ENCODE peak calls at places on chromosomes 16 and 17, in nine cellular contexts. One of them, this sample, is unnamed.

GRCh38 chr16:24917236-24917635 is 71.5 kb downstream of the SLC5A11 start:
- DNase-seq in aorta: no peak
- DNase-seq in tibial nerve: no peak
- DNase-seq in tibial artery: no peak
- DNase-seq in AG04450: no peak
- DNase-seq in heart left ventricle: no peak
- DNase-seq in cardiac muscle cell: no peak
- DNase-seq in dorsolateral prefrontal cortex: no peak
- DNase-seq in PC-3: no peak
- DNase-seq in this sample: no peak

GRCh38 chr17:42388381-42389134 is at the start of gene STAT3:
- DNase-seq in aorta: peak; percentile 100
- DNase-seq in tibial nerve: peak; percentile 100
- DNase-seq in tibial artery: peak; percentile 100
- DNase-seq in AG04450: peak; percentile 99
- DNase-seq in heart left ventricle: peak; percentile 100
- DNase-seq in cardiac muscle cell: peak; percentile 100
- DNase-seq in dorsolateral prefrontal cortex: peak; percentile 100
- DNase-seq in PC-3: no peak
- DNase-seq in this sample: peak; percentile 100

GRCh38 chr17:63275318-63275967 is 170.7 kb downstream of the CYB561 start:
- DNase-seq in aorta: no peak
- DNase-seq in tibial nerve: no peak
- DNase-seq in tibial artery: no peak
- DNase-seq in AG04450: peak; percentile 81
- DNase-seq in heart left ventricle: no peak
- DNase-seq in cardiac muscle cell: peak; percentile 96
- DNase-seq in dorsolateral prefrontal cortex: no peak
- DNase-seq in PC-3: peak; percentile 99
- DNase-seq in this sample: peak; percentile 82

GRCh38 chr17:33944826-33945225 is 310.3 kb upstream of the CCL2 start:
- DNase-seq in aorta: no peak
- DNase-seq in tibial nerve: no peak
- DNase-seq in tibial artery: no peak
- DNase-seq in AG04450: no peak
- DNase-seq in heart left ventricle: no peak
- DNase-seq in cardiac muscle cell: no peak
- DNase-seq in dorsolateral prefrontal cortex: no peak
- DNase-seq in PC-3: no peak
- DNase-seq in this sample: no peak

GRCh38 chr17:82023447-82024241 is 539 bp downstream of the LRRC45 start:
- DNase-seq in aorta: no peak
- DNase-seq in tibial nerve: no peak
- DNase-seq in tibial artery: no peak
- DNase-seq in AG04450: no peak
- DNase-seq in heart left ventricle: no peak
- DNase-seq in cardiac muscle cell: peak; percentile 26
- DNase-seq in dorsolateral prefrontal cortex: no peak
- DNase-seq in PC-3: no peak
- DNase-seq in this sample: no peak

GRCh38 chr16:58854392-58854791 is 120.3 kb upstream of the GOT2 start:
- DNase-seq in aorta: no peak
- DNase-seq in tibial nerve: no peak
- DNase-seq in tibial artery: no peak
- DNase-seq in AG04450: no peak
- DNase-seq in heart left ventricle: no peak
- DNase-seq in cardiac muscle cell: no peak
- DNase-seq in dorsolateral prefrontal cortex: no peak
- DNase-seq in PC-3: no peak
- DNase-seq in this sample: no peak

GRCh38 chr16:52363082-52363481 is 183.9 kb downstream of the TOX3 start:
- DNase-seq in aorta: no peak
- DNase-seq in tibial nerve: no peak
- DNase-seq in tibial artery: no peak
- DNase-seq in AG04450: no peak
- DNase-seq in heart left ventricle: no peak
- DNase-seq in cardiac muscle cell: no peak
- DNase-seq in dorsolateral prefrontal cortex: no peak
- DNase-seq in PC-3: no peak
- DNase-seq in this sample: no peak

GRCh38 chr17:20955437-20956323 is 87.1 kb downstream of the USP22 start:
- DNase-seq in aorta: no peak
- DNase-seq in tibial nerve: peak; percentile 26
- DNase-seq in tibial artery: no peak
- DNase-seq in AG04450: no peak
- DNase-seq in heart left ventricle: no peak
- DNase-seq in cardiac muscle cell: peak; percentile 64
- DNase-seq in dorsolateral prefrontal cortex: no peak
- DNase-seq in PC-3: peak; percentile 76
- DNase-seq in this sample: peak; percentile 51

GRCh38 chr17:72416054-72416691 is 295.4 kb downstream of the SOX9 start:
- DNase-seq in aorta: no peak
- DNase-seq in tibial nerve: no peak
- DNase-seq in tibial artery: no peak
- DNase-seq in AG04450: no peak
- DNase-seq in heart left ventricle: no peak
- DNase-seq in cardiac muscle cell: peak; percentile 12
- DNase-seq in dorsolateral prefrontal cortex: no peak
- DNase-seq in PC-3: no peak
- DNase-seq in this sample: no peak

DNA sequence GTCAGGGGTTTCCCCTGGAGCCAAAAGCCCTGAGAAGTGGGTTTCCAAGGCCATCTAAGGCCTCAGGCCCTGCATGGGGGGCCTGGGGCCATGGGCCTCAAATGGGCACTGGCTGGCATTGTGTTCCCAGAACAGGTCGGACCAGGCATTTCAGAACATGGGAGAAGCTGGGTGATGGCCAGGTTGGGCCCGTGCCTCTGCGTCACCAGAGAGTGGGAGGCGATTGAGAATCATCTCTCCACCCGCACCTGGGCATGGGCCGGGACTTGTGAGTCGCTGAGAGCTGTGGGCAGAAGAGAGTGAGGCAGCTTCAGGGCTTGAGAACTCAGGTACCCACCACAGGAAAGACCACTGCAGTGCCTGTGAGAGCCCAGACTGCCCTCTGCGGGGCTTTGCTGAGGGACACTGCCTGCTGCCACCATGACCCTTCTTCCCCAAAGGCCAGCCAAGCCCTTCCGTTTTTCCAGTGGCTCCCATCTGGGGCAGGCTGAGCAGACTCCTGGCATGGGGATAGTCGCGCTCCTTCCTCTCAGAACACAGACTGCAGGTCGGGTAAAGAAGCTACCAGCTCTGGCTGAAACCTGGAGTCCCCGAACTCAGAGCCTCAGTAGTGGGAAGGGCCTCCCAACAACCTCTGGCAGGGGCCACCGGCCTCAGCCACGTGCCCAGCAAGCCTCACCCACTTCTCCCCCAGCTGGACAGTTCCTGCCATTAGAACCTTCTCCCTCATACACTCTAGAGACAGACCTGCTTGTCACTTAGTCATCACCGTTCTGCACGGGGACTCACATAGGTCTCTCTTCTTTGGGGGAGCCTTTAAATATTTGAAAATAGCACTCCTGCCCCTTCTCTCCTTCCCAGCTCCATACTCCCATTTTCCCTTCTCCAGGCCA is 1.6 kb downstream of the RAB11FIP4 start:
- DNase-seq in aorta: no peak
- DNase-seq in tibial nerve: no peak
- DNase-seq in tibial artery: peak; percentile 62
- DNase-seq in AG04450: no peak
- DNase-seq in heart left ventricle: no peak
- DNase-seq in cardiac muscle cell: no peak
- DNase-seq in dorsolateral prefrontal cortex: peak; percentile 78
- DNase-seq in PC-3: no peak
- DNase-seq in this sample: no peak
- H3K27me3 ChIP-seq in aorta: no peaks in the 10 kb centered on the region
- H3K27me3 ChIP-seq in tibial nerve: no peaks in the 10 kb centered on the region
- H3K27me3 ChIP-seq in tibial artery: peaks cover 5% of the 10 kb centered on the region
- H3K27me3 ChIP-seq in AG04450: peaks cover 41% of the 10 kb centered on the region
- H3K27me3 ChIP-seq in heart left ventricle: peaks cover 9% of the 10 kb centered on the region
- H3K27me3 ChIP-seq in cardiac muscle cell: peaks cover 45% of the 10 kb centered on the region
- H3K27me3 ChIP-seq in dorsolateral prefrontal cortex: no peaks in the 10 kb centered on the region
- H3K27me3 ChIP-seq in PC-3: no peaks in the 10 kb centered on the region
- H3K27me3 ChIP-seq in this sample: peaks cover 38% of the 10 kb centered on the region

GRCh38 chr16:67165121-67166034 is 833 bp downstream of the HSF4 start:
- DNase-seq in aorta: no peak
- DNase-seq in tibial nerve: no peak
- DNase-seq in tibial artery: no peak
- DNase-seq in AG04450: no peak
- DNase-seq in heart left ventricle: no peak
- DNase-seq in cardiac muscle cell: peak; percentile 32
- DNase-seq in dorsolateral prefrontal cortex: no peak
- DNase-seq in PC-3: no peak
- DNase-seq in this sample: no peak
- H3K4me3 ChIP-seq in aorta: no peak overlapping the region
- H3K4me3 ChIP-seq in tibial nerve: peak overlapping the region; percentile 49
- H3K4me3 ChIP-seq in tibial artery: peak overlapping the region; percentile 51
- H3K4me3 ChIP-seq in AG04450: no peak overlapping the region
- H3K4me3 ChIP-seq in heart left ventricle: peak overlapping the region; percentile 63
- H3K4me3 ChIP-seq in cardiac muscle cell: no peak overlapping the region
- H3K4me3 ChIP-seq in dorsolateral prefrontal cortex: peak overlapping the region; percentile 66
- H3K4me3 ChIP-seq in PC-3: no peak overlapping the region
- H3K4me3 ChIP-seq in this sample: peak overlapping the region; percentile 37

DNA sequence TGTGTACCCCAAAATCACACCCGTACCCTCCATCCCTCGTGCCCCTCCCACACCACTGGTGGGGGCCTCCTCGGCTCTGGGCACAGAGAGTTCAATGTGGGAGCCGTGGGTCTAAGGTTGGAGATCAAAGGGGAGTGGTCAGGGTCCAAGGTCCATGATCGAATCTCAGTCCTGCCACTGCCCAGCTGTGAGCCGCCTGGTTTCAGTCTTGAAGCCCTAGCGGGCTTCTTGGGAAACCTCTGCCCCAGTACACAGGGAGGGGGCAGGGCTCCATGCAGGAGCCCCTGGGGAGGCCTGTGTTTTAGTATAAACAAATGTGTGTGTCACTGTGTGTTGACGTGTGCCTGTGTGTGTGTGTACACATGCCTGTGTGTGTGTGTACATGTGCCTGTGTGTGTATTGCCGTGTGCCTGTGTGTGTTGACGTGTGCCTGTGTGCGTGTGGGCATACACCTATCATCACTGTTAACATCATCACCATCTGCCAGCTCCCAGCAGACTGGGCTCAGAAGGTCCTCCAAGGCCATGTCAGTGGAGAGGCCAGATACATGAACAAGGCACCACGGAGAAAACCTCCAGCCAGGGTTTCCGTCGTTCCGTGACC is 26.5 kb upstream of the ZNF469 start:
- DNase-seq in aorta: peak; percentile 16
- DNase-seq in tibial nerve: no peak
- DNase-seq in tibial artery: no peak
- DNase-seq in AG04450: no peak
- DNase-seq in heart left ventricle: no peak
- DNase-seq in cardiac muscle cell: no peak
- DNase-seq in dorsolateral prefrontal cortex: peak; percentile 4
- DNase-seq in PC-3: no peak
- DNase-seq in this sample: no peak
- H3K27me3 ChIP-seq in aorta: no peaks in the 10 kb centered on the region
- H3K27me3 ChIP-seq in tibial nerve: no peaks in the 10 kb centered on the region
- H3K27me3 ChIP-seq in tibial artery: no peaks in the 10 kb centered on the region
- H3K27me3 ChIP-seq in AG04450: no peaks in the 10 kb centered on the region
- H3K27me3 ChIP-seq in heart left ventricle: no peaks in the 10 kb centered on the region
- H3K27me3 ChIP-seq in cardiac muscle cell: no peaks in the 10 kb centered on the region
- H3K27me3 ChIP-seq in dorsolateral prefrontal cortex: no peaks in the 10 kb centered on the region
- H3K27me3 ChIP-seq in PC-3: no peaks in the 10 kb centered on the region
- H3K27me3 ChIP-seq in this sample: peaks cover 7% of the 10 kb centered on the region

DNA sequence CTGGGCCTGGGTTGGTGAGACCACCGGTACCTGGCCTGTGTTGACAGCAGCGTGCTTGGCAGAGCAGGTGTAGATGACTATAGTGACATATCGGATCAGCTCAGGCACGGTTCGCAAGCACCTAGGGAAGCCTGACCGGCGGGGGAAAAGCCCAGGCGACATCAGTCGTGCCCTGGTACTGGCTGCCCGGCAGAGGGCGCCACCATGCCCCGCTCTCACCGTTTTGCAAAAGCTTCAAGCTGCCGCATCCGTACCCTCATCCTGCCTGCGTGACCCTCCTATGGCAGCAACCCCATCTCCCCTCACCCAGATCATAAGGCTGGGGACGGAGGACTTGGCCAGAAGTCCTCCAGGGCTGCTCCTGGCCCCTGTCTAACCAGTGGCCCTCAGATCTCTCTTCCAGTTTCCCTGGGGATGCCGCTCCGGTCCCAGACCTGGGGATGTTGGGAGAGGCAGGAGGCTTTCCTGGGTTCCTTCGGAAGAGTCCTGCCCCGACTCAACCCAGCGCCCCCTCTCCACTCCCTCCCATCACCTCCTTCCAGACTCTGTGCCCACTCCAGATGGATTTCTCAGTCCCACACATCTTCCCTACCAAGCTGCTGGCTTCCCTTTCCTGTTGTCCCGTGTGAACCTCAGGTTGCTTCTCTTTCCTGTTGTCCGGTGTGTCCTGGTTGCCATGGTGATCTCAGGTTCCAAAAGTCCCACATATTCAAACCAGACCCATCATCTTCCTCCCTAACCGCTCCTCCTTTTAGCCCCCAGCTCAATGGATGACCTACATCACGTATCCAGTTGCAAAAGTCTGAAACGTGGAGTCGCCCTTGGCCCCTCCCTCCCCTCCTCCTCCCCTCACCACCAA is 13.7 kb downstream of the ALOX12B start:
- DNase-seq in aorta: peak; percentile 84
- DNase-seq in tibial nerve: no peak
- DNase-seq in tibial artery: peak; percentile 75
- DNase-seq in AG04450: no peak
- DNase-seq in heart left ventricle: peak; percentile 69
- DNase-seq in cardiac muscle cell: peak; percentile 68
- DNase-seq in dorsolateral prefrontal cortex: peak; percentile 66
- DNase-seq in PC-3: peak; percentile 60
- DNase-seq in this sample: peak; percentile 83
- H3K4me3 ChIP-seq in aorta: no peak overlapping the region
- H3K4me3 ChIP-seq in tibial nerve: peak overlapping the region; percentile 3
- H3K4me3 ChIP-seq in tibial artery: no peak overlapping the region
- H3K4me3 ChIP-seq in AG04450: no peak overlapping the region
- H3K4me3 ChIP-seq in heart left ventricle: no peak overlapping the region
- H3K4me3 ChIP-seq in cardiac muscle cell: peak overlapping the region; percentile 8
- H3K4me3 ChIP-seq in dorsolateral prefrontal cortex: no peak overlapping the region
- H3K4me3 ChIP-seq in PC-3: peak overlapping the region; percentile 57
- H3K4me3 ChIP-seq in this sample: no peak overlapping the region

This sample was measured in adipocyte.